ENCODE peak calls at places on chromosomes 12 and 14, in six cellular contexts. One of them, this sample, is unnamed.

GRCh38 chr12:15522574-15523187 is 200.4 kb downstream of the PTPRO start:
- DNase-seq in K562: no peak
- DNase-seq in HepG2: peak; percentile 38
- DNase-seq in GM12878: no peak
- DNase-seq in GM12891: no peak
- DNase-seq in SK-N-SH: peak; percentile 43
- DNase-seq in this sample: no peak

GRCh38 chr12:10718279-10718821 is 4.8 kb downstream of the YBX3 start:
- DNase-seq in GM12878: no peak
- DNase-seq in GM12891: no peak
- DNase-seq in HepG2: no peak
- DNase-seq in SK-N-SH: no peak
- DNase-seq in K562: no peak
- DNase-seq in this sample: no peak

GRCh38 chr12:113259499-113259953 is 38.3 kb downstream of the TPCN1 start:
- DNase-seq in SK-N-SH: peak; percentile 87
- DNase-seq in HepG2: peak; percentile 78
- DNase-seq in GM12891: no peak
- DNase-seq in GM12878: no peak
- DNase-seq in K562: peak; percentile 35
- DNase-seq in this sample: no peak

GRCh38 chr12:30643366-30643765 is 52.3 kb downstream of the IPO8 start:
- DNase-seq in HepG2: no peak
- DNase-seq in K562: no peak
- DNase-seq in GM12878: no peak
- DNase-seq in SK-N-SH: no peak
- DNase-seq in GM12891: no peak
- DNase-seq in this sample: no peak

GRCh38 chr12:64946132-64946829 is 121.8 kb downstream of the TBC1D30 start:
- DNase-seq in GM12878: no peak
- DNase-seq in GM12891: no peak
- DNase-seq in HepG2: no peak
- DNase-seq in SK-N-SH: peak; percentile 69
- DNase-seq in K562: no peak
- DNase-seq in this sample: no peak

GRCh38 chr12:55716582-55717396 is 943 bp downstream of the BLOC1S1 start:
- DNase-seq in HepG2: no peak
- DNase-seq in SK-N-SH: no peak
- DNase-seq in GM12891: no peak
- DNase-seq in GM12878: no peak
- DNase-seq in K562: no peak
- DNase-seq in this sample: no peak

GRCh38 chr12:14803830-14804160 is 325 bp downstream of the C12orf60 start:
- DNase-seq in SK-N-SH: no peak
- DNase-seq in HepG2: no peak
- DNase-seq in GM12891: no peak
- DNase-seq in GM12878: no peak
- DNase-seq in K562: no peak
- DNase-seq in this sample: no peak

GRCh38 chr12:47709277-47710048 is 3.6 kb upstream of the RPAP3 start:
- DNase-seq in K562: no peak
- DNase-seq in SK-N-SH: no peak
- DNase-seq in GM12891: no peak
- DNase-seq in GM12878: no peak
- DNase-seq in HepG2: no peak
- DNase-seq in this sample: no peak

GRCh38 chr12:6367969-6368892 is 7.1 kb downstream of the SCNN1A start:
- DNase-seq in K562: no peak
- DNase-seq in HepG2: no peak
- DNase-seq in GM12878: no peak
- DNase-seq in GM12891: peak; percentile 62
- DNase-seq in SK-N-SH: no peak
- DNase-seq in this sample: no peak

GRCh38 chr12:93008044-93008778 is 79.1 kb upstream of the EEA1 start:
- DNase-seq in SK-N-SH: no peak
- DNase-seq in HepG2: peak; percentile 62
- DNase-seq in GM12878: no peak
- DNase-seq in GM12891: no peak
- DNase-seq in K562: no peak
- DNase-seq in this sample: no peak

GRCh38 chr14:49863483-49864262 is 11.1 kb upstream of the NEMF start:
- DNase-seq in GM12878: no peak
- DNase-seq in HepG2: no peak
- DNase-seq in SK-N-SH: peak; percentile 24
- DNase-seq in GM12891: no peak
- DNase-seq in K562: peak; percentile 49
- DNase-seq in this sample: no peak

GRCh38 chr12:5081016-5081415 is 37.3 kb downstream of the KCNA5 start:
- DNase-seq in GM12891: no peak
- DNase-seq in GM12878: no peak
- DNase-seq in HepG2: no peak
- DNase-seq in K562: peak; percentile 7
- DNase-seq in SK-N-SH: no peak
- DNase-seq in this sample: no peak

GRCh38 chr12:124073636-124074035 is 100.6 kb downstream of the ZNF664 start:
- DNase-seq in GM12891: no peak
- DNase-seq in SK-N-SH: no peak
- DNase-seq in GM12878: no peak
- DNase-seq in K562: no peak
- DNase-seq in HepG2: no peak
- DNase-seq in this sample: no peak

GRCh38 chr12:95884998-95885397 is 26.2 kb downstream of the SNRPF start:
- DNase-seq in K562: no peak
- DNase-seq in GM12891: no peak
- DNase-seq in GM12878: no peak
- DNase-seq in SK-N-SH: no peak
- DNase-seq in HepG2: peak; percentile 26
- DNase-seq in this sample: no peak

GRCh38 chr12:52044284-52044983 is 6.8 kb upstream of the NR4A1 start:
- DNase-seq in HepG2: no peak
- DNase-seq in SK-N-SH: no peak
- DNase-seq in GM12878: no peak
- DNase-seq in GM12891: no peak
- DNase-seq in K562: no peak
- DNase-seq in this sample: no peak

GRCh38 chr12:60921541-60921940 is 1325.7 kb downstream of the SLC16A7 start:
- DNase-seq in HepG2: no peak
- DNase-seq in K562: no peak
- DNase-seq in SK-N-SH: no peak
- DNase-seq in GM12878: no peak
- DNase-seq in GM12891: no peak
- DNase-seq in this sample: no peak

GRCh38 chr14:75542585-75543091 is 20.4 kb downstream of the BATF start:
- DNase-seq in SK-N-SH: no peak
- DNase-seq in GM12891: peak; percentile 44
- DNase-seq in K562: peak; percentile 23
- DNase-seq in GM12878: no peak
- DNase-seq in HepG2: no peak
- DNase-seq in this sample: peak; percentile 68

GRCh38 chr12:2877959-2878732 is 1.1 kb downstream of the RHNO1 start:
- DNase-seq in SK-N-SH: no peak
- DNase-seq in GM12891: no peak
- DNase-seq in GM12878: no peak
- DNase-seq in HepG2: no peak
- DNase-seq in K562: no peak
- DNase-seq in this sample: no peak

GRCh38 chr12:40469736-40470135 is 222.5 kb upstream of the CNTN1 start:
- DNase-seq in HepG2: no peak
- DNase-seq in SK-N-SH: peak; percentile 4
- DNase-seq in K562: no peak
- DNase-seq in GM12891: no peak
- DNase-seq in GM12878: no peak
- DNase-seq in this sample: no peak

GRCh38 chr12:6336859-6337744 is 4.8 kb downstream of the TNFRSF1A start:
- DNase-seq in HepG2: no peak
- DNase-seq in K562: peak; percentile 29
- DNase-seq in GM12891: no peak
- DNase-seq in SK-N-SH: no peak
- DNase-seq in GM12878: no peak
- DNase-seq in this sample: no peak

GRCh38 chr12:103966736-103967135 is 1.1 kb downstream of the TDG start:
- DNase-seq in HepG2: no peak
- DNase-seq in SK-N-SH: no peak
- DNase-seq in K562: no peak
- DNase-seq in GM12891: no peak
- DNase-seq in GM12878: no peak
- DNase-seq in this sample: no peak

GRCh38 chr14:74261288-74261687 is 22.0 kb downstream of the VSX2 start:
- DNase-seq in HepG2: no peak
- DNase-seq in GM12878: no peak
- DNase-seq in GM12891: no peak
- DNase-seq in K562: no peak
- DNase-seq in SK-N-SH: no peak
- DNase-seq in this sample: no peak

GRCh38 chr12:132194056-132194455 is 49.8 kb downstream of the NOC4L start:
- DNase-seq in HepG2: no peak
- DNase-seq in SK-N-SH: no peak
- DNase-seq in K562: peak; percentile 65
- DNase-seq in GM12878: no peak
- DNase-seq in GM12891: no peak
- DNase-seq in this sample: no peak

GRCh38 chr14:53458368-53458814 is 305.3 kb upstream of the DDHD1 start:
- DNase-seq in GM12891: no peak
- DNase-seq in SK-N-SH: no peak
- DNase-seq in GM12878: no peak
- DNase-seq in HepG2: peak; percentile 96
- DNase-seq in K562: no peak
- DNase-seq in this sample: no peak
- TF ChIP-seq TAF1 in GM12891: no peak
- TF ChIP-seq TAF1 in SK-N-SH: no peak
- TF ChIP-seq TAF1 in GM12878: no peak
- TF ChIP-seq TAF1 in HepG2: no peak
- TF ChIP-seq TAF1 in K562: no peak
- TF ChIP-seq TAF1 in this sample: no peak

DNA sequence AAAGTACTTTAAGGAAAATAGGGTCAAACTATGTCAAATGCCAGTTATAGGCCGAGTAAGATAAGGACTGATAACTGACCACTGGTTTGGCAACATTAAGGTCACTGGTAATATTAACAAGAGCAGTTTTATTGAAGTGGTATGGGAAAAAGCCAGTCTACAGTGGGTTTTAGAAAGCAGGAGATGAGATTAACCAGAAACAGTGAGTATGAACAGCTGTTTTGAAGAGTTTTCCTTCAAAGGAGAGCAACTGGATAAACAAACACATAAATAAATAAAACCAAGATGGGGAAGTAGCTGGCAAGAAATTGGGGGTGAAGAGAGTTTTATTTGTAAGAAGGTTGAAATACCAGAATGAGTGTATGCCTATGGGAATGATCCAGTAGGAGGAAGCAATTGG is 30.3 kb downstream of the KITLG start:
- DNase-seq in HepG2: no peak
- DNase-seq in K562: no peak
- DNase-seq in GM12878: no peak
- DNase-seq in SK-N-SH: no peak
- DNase-seq in GM12891: no peak
- DNase-seq in this sample: no peak
- TF ChIP-seq POLR2AphosphoS5 in HepG2: no peak
- TF ChIP-seq POLR2AphosphoS5 in K562: no peak
- TF ChIP-seq POLR2AphosphoS5 in GM12878: no peak
- TF ChIP-seq POLR2AphosphoS5 in SK-N-SH: no peak
- TF ChIP-seq POLR2AphosphoS5 in GM12891: no peak
- TF ChIP-seq POLR2AphosphoS5 in this sample: no peak

DNA sequence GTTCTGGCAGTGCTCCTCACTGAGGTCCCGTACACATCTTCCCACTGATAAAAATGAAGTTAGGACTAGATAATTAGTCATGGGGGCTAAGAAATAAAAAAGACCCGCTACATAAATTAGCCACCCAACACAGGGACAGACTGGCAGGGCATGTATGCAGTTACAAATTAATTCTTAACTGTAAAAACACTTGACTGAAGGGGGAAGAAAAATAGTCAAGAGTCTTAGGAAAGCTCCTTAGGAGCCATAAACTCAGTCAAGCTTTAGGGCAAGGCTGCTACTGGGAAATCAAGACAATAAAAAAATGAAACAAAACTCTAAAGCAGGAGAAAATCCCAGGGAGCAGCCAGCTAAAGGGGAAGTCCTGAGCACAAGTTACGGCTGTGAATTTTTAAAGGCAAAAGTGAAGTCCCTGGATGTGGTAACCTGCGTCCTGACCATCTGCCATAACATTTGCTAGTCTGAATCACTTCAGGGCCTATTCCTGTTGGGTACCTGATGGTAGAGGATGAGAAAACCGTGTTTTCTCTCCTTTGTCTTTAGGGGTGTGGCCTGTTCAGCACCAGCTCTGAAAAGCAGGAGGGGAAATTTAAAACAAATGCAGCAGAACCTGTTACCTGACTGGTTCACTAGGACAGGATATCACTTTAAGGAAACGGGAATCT is 7.5 kb upstream of the NPFF start:
- DNase-seq in HepG2: no peak
- DNase-seq in SK-N-SH: no peak
- DNase-seq in GM12878: no peak
- DNase-seq in GM12891: no peak
- DNase-seq in K562: no peak
- DNase-seq in this sample: no peak
- TF ChIP-seq TAF1 in HepG2: no peak
- TF ChIP-seq TAF1 in SK-N-SH: no peak
- TF ChIP-seq TAF1 in GM12878: no peak
- TF ChIP-seq TAF1 in GM12891: no peak
- TF ChIP-seq TAF1 in K562: no peak
- TF ChIP-seq TAF1 in this sample: no peak

GRCh38 chr12:22494319-22494718 is 50.0 kb downstream of the C2CD5 start:
- DNase-seq in K562: no peak
- DNase-seq in SK-N-SH: no peak
- DNase-seq in GM12891: no peak
- DNase-seq in GM12878: no peak
- DNase-seq in HepG2: no peak
- DNase-seq in this sample: no peak
- TF ChIP-seq POLR2AphosphoS5 in K562: no peak
- TF ChIP-seq POLR2AphosphoS5 in SK-N-SH: no peak
- TF ChIP-seq POLR2AphosphoS5 in GM12891: no peak
- TF ChIP-seq POLR2AphosphoS5 in GM12878: no peak
- TF ChIP-seq POLR2AphosphoS5 in HepG2: no peak
- TF ChIP-seq POLR2AphosphoS5 in this sample: no peak

GRCh38 chr14:52987514-52987913 is 36.7 kb upstream of the FERMT2 start:
- DNase-seq in GM12891: no peak
- DNase-seq in GM12878: no peak
- DNase-seq in SK-N-SH: peak; percentile 27
- DNase-seq in HepG2: no peak
- DNase-seq in K562: no peak
- DNase-seq in this sample: no peak
- TF ChIP-seq TAF1 in GM12891: no peak
- TF ChIP-seq TAF1 in GM12878: no peak
- TF ChIP-seq TAF1 in SK-N-SH: no peak
- TF ChIP-seq TAF1 in HepG2: no peak
- TF ChIP-seq TAF1 in K562: no peak
- TF ChIP-seq TAF1 in this sample: no peak

This sample was measured in GM12892.